ENCODE peak calls at places on chromosomes 2 and 18, in eight cellular contexts. N is A673; R is AG08396; P is NCI-H774; A is WTC11; C is OCI-LY7; M is activated T-helper 1 cell treated with Interleukin-2 at 50 U/mL for 16 hours; D is activated CD8-positive, alpha-beta memory T cell treated with anti-CD3 and anti-CD28 coated beads for 48 hours. Y is an unnamed sample.

GRCh38 chr2:175468699-175469098 is 287.2 kb upstream of the ATP5MC3 start:
- DNase-seq in C (no peak), A (no peak), M (no peak), R (no peak), D (no peak), P (no peak), N (no peak), Y (no peak)

GRCh38 chr2:44267269-44268258 is 7.7 kb upstream of the SLC3A1 start:
- DNase-seq in C (no peak), R (peak), M (no peak), A (no peak), N (no peak), D (no peak), P (no peak), Y (no peak)

GRCh38 chr2:192117705-192118104 is 77.0 kb downstream of the TMEFF2 start:
- DNase-seq in M (no peak), P (no peak), C (no peak), R (no peak), A (no peak), D (no peak), N (no peak), Y (no peak)

GRCh38 chr18:4125939-4126250 is 329.2 kb downstream of the DLGAP1 start:
- DNase-seq in A (no peak), R (no peak), C (no peak), N (no peak), P (no peak), D (no peak), M (no peak), Y (no peak)

GRCh38 chr2:47288864-47289263 is 114.1 kb upstream of the MSH2 start:
- DNase-seq in D (no peak), C (no peak), N (no peak), M (no peak), A (no peak), P (no peak), R (peak), Y (no peak)

GRCh38 chr2:240871071-240871958 is 2.7 kb downstream of the AGXT start:
- DNase-seq in R (no peak), P (no peak), N (no peak), A (no peak), M (no peak), C (no peak), D (no peak), Y (no peak)

GRCh38 chr2:45840481-45840880 is 189.0 kb downstream of the PRKCE start:
- DNase-seq in D (no peak), M (no peak), P (no peak), C (no peak), R (no peak), N (no peak), A (no peak), Y (no peak)

GRCh38 chr2:128502638-128503246 is 184.1 kb upstream of the HS6ST1 start:
- DNase-seq in R (no peak), P (no peak), C (no peak), N (no peak), D (no peak), A (no peak), M (no peak), Y (no peak)

GRCh38 chr2:236731767-236732580 is 162.3 kb downstream of the ACKR3 start:
- DNase-seq in P (no peak), N (no peak), M (no peak), D (no peak), A (no peak), R (peak), C (no peak), Y (no peak)

Y was measured in iPS DF 19.7.